ENCODE peak calls at places on chromosome 11, in eight cellular contexts. One of them, this sample, is unnamed.

GRCh38 chr11:114285599-114285998 is 10.6 kb upstream of the NNMT start:
- DNase-seq in spleen: no peak
- DNase-seq in neuronal stem cell: no peak
- DNase-seq in left lung: no peak
- DNase-seq in thyroid gland: no peak
- DNase-seq in RWPE1: peak
- DNase-seq in mammary epithelial cell: no peak
- DNase-seq in breast epithelium: no peak
- DNase-seq in this sample: no peak

GRCh38 chr11:73312806-73313403 is 4.8 kb downstream of the ARHGEF17 start:
- DNase-seq in spleen: no peak
- DNase-seq in neuronal stem cell: no peak
- DNase-seq in left lung: no peak
- DNase-seq in thyroid gland: no peak
- DNase-seq in RWPE1: no peak
- DNase-seq in mammary epithelial cell: no peak
- DNase-seq in breast epithelium: no peak
- DNase-seq in this sample: no peak

GRCh38 chr11:102427068-102427467 is 25.5 kb downstream of the TMEM123 start:
- DNase-seq in spleen: no peak
- DNase-seq in neuronal stem cell: no peak
- DNase-seq in left lung: no peak
- DNase-seq in thyroid gland: no peak
- DNase-seq in RWPE1: no peak
- DNase-seq in mammary epithelial cell: no peak
- DNase-seq in breast epithelium: no peak
- DNase-seq in this sample: no peak

GRCh38 chr11:133500936-133501335 is 31.4 kb downstream of the OPCML start:
- DNase-seq in spleen: no peak
- DNase-seq in neuronal stem cell: no peak
- DNase-seq in left lung: no peak
- DNase-seq in thyroid gland: no peak
- DNase-seq in RWPE1: no peak
- DNase-seq in mammary epithelial cell: no peak
- DNase-seq in breast epithelium: no peak
- DNase-seq in this sample: no peak

GRCh38 chr11:92885600-92885999 is 83.9 kb upstream of the MTNR1B start:
- DNase-seq in spleen: no peak
- DNase-seq in neuronal stem cell: no peak
- DNase-seq in left lung: no peak
- DNase-seq in thyroid gland: no peak
- DNase-seq in RWPE1: no peak
- DNase-seq in mammary epithelial cell: no peak
- DNase-seq in breast epithelium: no peak
- DNase-seq in this sample: no peak

GRCh38 chr11:78542007-78542406 is 32.7 kb downstream of the NARS2 start:
- DNase-seq in spleen: no peak
- DNase-seq in neuronal stem cell: no peak
- DNase-seq in left lung: no peak
- DNase-seq in thyroid gland: no peak
- DNase-seq in RWPE1: no peak
- DNase-seq in mammary epithelial cell: no peak
- DNase-seq in breast epithelium: no peak
- DNase-seq in this sample: no peak

GRCh38 chr11:79503028-79503427 is 62.2 kb upstream of the TENM4 start:
- DNase-seq in spleen: no peak
- DNase-seq in neuronal stem cell: no peak
- DNase-seq in left lung: no peak
- DNase-seq in thyroid gland: no peak
- DNase-seq in RWPE1: no peak
- DNase-seq in mammary epithelial cell: no peak
- DNase-seq in breast epithelium: no peak
- DNase-seq in this sample: no peak

GRCh38 chr11:44589301-44589700 is 23.8 kb downstream of the CD82 start:
- DNase-seq in spleen: no peak
- DNase-seq in neuronal stem cell: no peak
- DNase-seq in left lung: no peak
- DNase-seq in thyroid gland: no peak
- DNase-seq in RWPE1: no peak
- DNase-seq in mammary epithelial cell: no peak
- DNase-seq in breast epithelium: no peak
- DNase-seq in this sample: no peak

GRCh38 chr11:126104420-126104819 is 41.8 kb upstream of the CDON start:
- DNase-seq in spleen: peak
- DNase-seq in neuronal stem cell: peak
- DNase-seq in left lung: no peak
- DNase-seq in thyroid gland: no peak
- DNase-seq in RWPE1: no peak
- DNase-seq in mammary epithelial cell: no peak
- DNase-seq in breast epithelium: no peak
- DNase-seq in this sample: peak

GRCh38 chr11:21625982-21626381 is 566.9 kb upstream of the ANO5 start:
- DNase-seq in spleen: no peak
- DNase-seq in neuronal stem cell: no peak
- DNase-seq in left lung: no peak
- DNase-seq in thyroid gland: no peak
- DNase-seq in RWPE1: no peak
- DNase-seq in mammary epithelial cell: peak
- DNase-seq in breast epithelium: no peak
- DNase-seq in this sample: no peak

GRCh38 chr11:2517386-2518064 is 72.7 kb downstream of the KCNQ1 start:
- DNase-seq in spleen: peak
- DNase-seq in neuronal stem cell: no peak
- DNase-seq in left lung: peak
- DNase-seq in thyroid gland: peak
- DNase-seq in RWPE1: no peak
- DNase-seq in mammary epithelial cell: no peak
- DNase-seq in breast epithelium: no peak
- DNase-seq in this sample: peak

GRCh38 chr11:124327775-124328174 is 7.8 kb upstream of the OR8D2 start:
- DNase-seq in spleen: no peak
- DNase-seq in neuronal stem cell: no peak
- DNase-seq in left lung: no peak
- DNase-seq in thyroid gland: no peak
- DNase-seq in RWPE1: no peak
- DNase-seq in mammary epithelial cell: no peak
- DNase-seq in breast epithelium: no peak
- DNase-seq in this sample: no peak

GRCh38 chr11:65308281-65308891 is 6.3 kb upstream of the CDC42EP2 start:
- DNase-seq in spleen: peak
- DNase-seq in neuronal stem cell: no peak
- DNase-seq in left lung: peak
- DNase-seq in thyroid gland: peak
- DNase-seq in RWPE1: no peak
- DNase-seq in mammary epithelial cell: no peak
- DNase-seq in breast epithelium: no peak
- DNase-seq in this sample: no peak

GRCh38 chr11:63512816-63513215 is 6.9 kb downstream of the LGALS12 start:
- DNase-seq in spleen: no peak
- DNase-seq in neuronal stem cell: no peak
- DNase-seq in left lung: no peak
- DNase-seq in thyroid gland: peak
- DNase-seq in RWPE1: no peak
- DNase-seq in mammary epithelial cell: no peak
- DNase-seq in breast epithelium: no peak
- DNase-seq in this sample: no peak

GRCh38 chr11:57641426-57641825 is 8.3 kb downstream of the YPEL4 start:
- DNase-seq in spleen: no peak
- DNase-seq in neuronal stem cell: no peak
- DNase-seq in left lung: no peak
- DNase-seq in thyroid gland: no peak
- DNase-seq in RWPE1: peak
- DNase-seq in mammary epithelial cell: no peak
- DNase-seq in breast epithelium: no peak
- DNase-seq in this sample: no peak

GRCh38 chr11:95241673-95242072 is 10.7 kb upstream of the SESN3 start:
- DNase-seq in spleen: no peak
- DNase-seq in neuronal stem cell: no peak
- DNase-seq in left lung: no peak
- DNase-seq in thyroid gland: no peak
- DNase-seq in RWPE1: no peak
- DNase-seq in mammary epithelial cell: no peak
- DNase-seq in breast epithelium: no peak
- DNase-seq in this sample: no peak

GRCh38 chr11:27196040-27196897 is 155.7 kb downstream of the BBOX1 start:
- DNase-seq in spleen: no peak
- DNase-seq in neuronal stem cell: no peak
- DNase-seq in left lung: no peak
- DNase-seq in thyroid gland: no peak
- DNase-seq in RWPE1: no peak
- DNase-seq in mammary epithelial cell: no peak
- DNase-seq in breast epithelium: no peak
- DNase-seq in this sample: no peak

GRCh38 chr11:120894207-120894989 is 129.5 kb upstream of the TBCEL start:
- DNase-seq in spleen: peak
- DNase-seq in neuronal stem cell: no peak
- DNase-seq in left lung: no peak
- DNase-seq in thyroid gland: no peak
- DNase-seq in RWPE1: peak
- DNase-seq in mammary epithelial cell: peak
- DNase-seq in breast epithelium: no peak
- DNase-seq in this sample: no peak

GRCh38 chr11:15897211-15897960 is 459.0 kb downstream of the SOX6 start:
- DNase-seq in spleen: no peak
- DNase-seq in neuronal stem cell: no peak
- DNase-seq in left lung: no peak
- DNase-seq in thyroid gland: no peak
- DNase-seq in RWPE1: peak
- DNase-seq in mammary epithelial cell: peak
- DNase-seq in breast epithelium: no peak
- DNase-seq in this sample: no peak

GRCh38 chr11:15905334-15905733 is 451.0 kb downstream of the SOX6 start:
- DNase-seq in spleen: no peak
- DNase-seq in neuronal stem cell: no peak
- DNase-seq in left lung: no peak
- DNase-seq in thyroid gland: peak
- DNase-seq in RWPE1: no peak
- DNase-seq in mammary epithelial cell: no peak
- DNase-seq in breast epithelium: no peak
- DNase-seq in this sample: no peak

GRCh38 chr11:15903246-15903645 is 453.1 kb downstream of the SOX6 start:
- DNase-seq in spleen: no peak
- DNase-seq in neuronal stem cell: no peak
- DNase-seq in left lung: no peak
- DNase-seq in thyroid gland: no peak
- DNase-seq in RWPE1: peak
- DNase-seq in mammary epithelial cell: peak
- DNase-seq in breast epithelium: no peak
- DNase-seq in this sample: no peak

GRCh38 chr11:15901790-15902189 is 454.6 kb downstream of the SOX6 start:
- DNase-seq in spleen: no peak
- DNase-seq in neuronal stem cell: no peak
- DNase-seq in left lung: no peak
- DNase-seq in thyroid gland: no peak
- DNase-seq in RWPE1: no peak
- DNase-seq in mammary epithelial cell: no peak
- DNase-seq in breast epithelium: no peak
- DNase-seq in this sample: no peak

GRCh38 chr11:15901046-15901445 is 455.3 kb downstream of the SOX6 start:
- DNase-seq in spleen: no peak
- DNase-seq in neuronal stem cell: no peak
- DNase-seq in left lung: no peak
- DNase-seq in thyroid gland: no peak
- DNase-seq in RWPE1: no peak
- DNase-seq in mammary epithelial cell: no peak
- DNase-seq in breast epithelium: no peak
- DNase-seq in this sample: peak
- H3K27ac ChIP-seq in spleen: no peak
- H3K27ac ChIP-seq in neuronal stem cell: no peak
- H3K27ac ChIP-seq in left lung: no peak
- H3K27ac ChIP-seq in thyroid gland: no peak
- H3K27ac ChIP-seq in RWPE1: no peak
- H3K27ac ChIP-seq in mammary epithelial cell: no peak
- H3K27ac ChIP-seq in breast epithelium: no peak
- H3K27ac ChIP-seq in this sample: no peak

DNA sequence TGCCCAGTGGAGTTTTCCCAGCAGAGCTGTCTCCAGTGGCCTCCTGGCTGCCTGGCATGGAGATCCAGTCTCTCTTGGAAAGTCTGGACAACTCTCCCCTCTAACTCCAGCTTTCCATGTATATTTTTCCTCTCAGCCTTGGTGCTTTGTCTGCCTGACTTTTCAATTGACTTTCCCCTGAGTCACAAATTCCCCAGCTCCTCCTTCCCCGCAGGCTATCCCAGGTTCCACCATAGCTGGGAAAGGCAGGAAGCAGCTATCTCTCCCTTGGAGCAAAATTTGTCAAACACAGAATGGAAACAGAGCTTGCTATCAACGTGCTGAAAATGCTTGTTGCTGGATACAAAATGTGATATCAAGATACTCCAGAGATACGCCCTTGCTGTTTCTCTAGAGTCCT is 384.8 kb downstream of the TMEM135 start:
- DNase-seq in spleen: no peak
- DNase-seq in neuronal stem cell: no peak
- DNase-seq in left lung: no peak
- DNase-seq in thyroid gland: no peak
- DNase-seq in RWPE1: peak
- DNase-seq in mammary epithelial cell: peak
- DNase-seq in breast epithelium: no peak
- DNase-seq in this sample: no peak
- H3K27ac ChIP-seq in spleen: no peak
- H3K27ac ChIP-seq in neuronal stem cell: no peak
- H3K27ac ChIP-seq in left lung: no peak
- H3K27ac ChIP-seq in thyroid gland: no peak
- H3K27ac ChIP-seq in RWPE1: peak
- H3K27ac ChIP-seq in mammary epithelial cell: no peak
- H3K27ac ChIP-seq in breast epithelium: no peak
- H3K27ac ChIP-seq in this sample: no peak

GRCh38 chr11:118275184-118275583 is 11.1 kb upstream of the MPZL2 start:
- DNase-seq in spleen: no peak
- DNase-seq in neuronal stem cell: no peak
- DNase-seq in left lung: no peak
- DNase-seq in thyroid gland: no peak
- DNase-seq in RWPE1: peak
- DNase-seq in mammary epithelial cell: peak
- DNase-seq in breast epithelium: no peak
- DNase-seq in this sample: no peak
- H3K27ac ChIP-seq in spleen: no peak
- H3K27ac ChIP-seq in neuronal stem cell: no peak
- H3K27ac ChIP-seq in left lung: peak
- H3K27ac ChIP-seq in thyroid gland: no peak
- H3K27ac ChIP-seq in RWPE1: peak
- H3K27ac ChIP-seq in mammary epithelial cell: peak
- H3K27ac ChIP-seq in breast epithelium: peak
- H3K27ac ChIP-seq in this sample: no peak

DNA sequence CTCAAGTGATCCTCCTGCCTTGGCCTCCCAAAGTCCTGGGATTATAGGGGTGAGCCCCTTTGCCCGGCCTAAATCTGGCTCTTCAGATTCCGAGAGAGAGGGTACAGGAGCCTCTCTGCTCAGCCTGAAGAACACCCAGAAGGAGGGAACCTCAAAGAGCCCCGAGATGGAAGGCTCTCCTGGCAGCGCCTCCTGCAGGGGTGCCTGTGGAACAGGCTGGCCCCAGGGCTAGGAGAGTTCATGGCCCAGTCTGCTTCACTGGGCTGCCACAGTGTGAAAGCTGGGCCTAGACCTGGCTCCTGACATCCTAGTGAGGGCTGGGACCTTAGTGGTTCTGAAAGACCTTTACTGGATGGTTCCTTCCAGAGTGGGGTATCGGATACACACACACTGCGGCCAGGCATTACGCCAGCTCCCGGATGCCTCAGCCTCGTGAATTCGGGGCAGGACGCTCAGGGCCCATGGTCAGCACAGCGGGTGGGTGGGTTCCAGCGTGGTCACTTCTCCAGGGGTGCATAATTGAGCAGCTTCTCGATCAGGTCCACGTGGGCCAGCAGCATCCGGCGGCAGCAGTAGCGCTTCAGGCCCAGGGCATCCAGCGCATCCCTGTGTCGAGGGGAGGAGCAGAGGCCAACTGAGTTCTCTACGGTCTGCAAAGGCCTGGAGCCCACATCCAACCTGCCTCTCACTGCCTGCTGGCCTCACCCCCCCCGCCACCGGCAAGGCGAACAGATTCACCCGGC is 2.3 kb downstream of the POLR2L start:
- DNase-seq in spleen: no peak
- DNase-seq in neuronal stem cell: no peak
- DNase-seq in left lung: no peak
- DNase-seq in thyroid gland: no peak
- DNase-seq in RWPE1: no peak
- DNase-seq in mammary epithelial cell: no peak
- DNase-seq in breast epithelium: no peak
- DNase-seq in this sample: no peak
- H3K27ac ChIP-seq in spleen: no peak
- H3K27ac ChIP-seq in neuronal stem cell: no peak
- H3K27ac ChIP-seq in left lung: no peak
- H3K27ac ChIP-seq in thyroid gland: no peak
- H3K27ac ChIP-seq in RWPE1: peak
- H3K27ac ChIP-seq in mammary epithelial cell: no peak
- H3K27ac ChIP-seq in breast epithelium: peak
- H3K27ac ChIP-seq in this sample: peak

This sample was measured in WERI-Rb-1.